ENCODE peak calls at places on chromosomes 7 and 10, in ten cellular contexts. Y is adipocyte, J is neuronal stem cell, G is adrenal gland, T is breast epithelium, L is prostate gland, S is hepatocyte, O is transverse colon, U is gastrocnemius medialis, B is upper lobe of right lung. M is an unnamed sample. For H3K36me3 and H3K27me3, the result is how much of the 10 kb centered on the place peaks cover.

GRCh38 chr7:98870071-98870651 is 347 bp upstream of the TMEM130 start:
- DNase-seq in Y (peak), J (peak), G (peak), T (no peak), L (no peak), S (peak), O (peak), U (no peak), B (peak), M (peak)

GRCh38 chr7:80225361-80225760 is 90.7 kb downstream of the GNAI1 start:
- DNase-seq in Y (peak), J (no peak), G (no peak), T (no peak), L (no peak), S (no peak), O (no peak), U (no peak), B (no peak), M (no peak)

GRCh38 chr10:75165684-75166622 is 44.6 kb upstream of the VDAC2 start:
- DNase-seq in Y (no peak), J (no peak), G (no peak), T (no peak), L (no peak), S (no peak), O (no peak), U (no peak), B (no peak), M (no peak)

GRCh38 chr10:117946525-117947070 is 100.1 kb downstream of the RAB11FIP2 start:
- DNase-seq in Y (no peak), J (no peak), G (no peak), T (no peak), L (no peak), S (no peak), O (no peak), U (no peak), B (no peak), M (peak)

GRCh38 chr10:133199992-133200611 is 29.9 kb upstream of the UTF1 start:
- DNase-seq in Y (no peak), J (no peak), G (no peak), T (no peak), L (no peak), S (no peak), O (no peak), U (no peak), B (no peak), M (no peak)

GRCh38 chr7:87318741-87319140 is 26.7 kb upstream of the CROT start:
- DNase-seq in Y (no peak), J (no peak), G (no peak), T (no peak), L (no peak), S (no peak), O (no peak), U (no peak), B (no peak), M (peak)

GRCh38 chr10:73814896-73815718 is 3.7 kb upstream of the NDST2 start:
- DNase-seq in Y (peak), J (no peak), G (peak), T (no peak), L (no peak), S (no peak), O (no peak), U (no peak), B (no peak), M (no peak)

GRCh38 chr7:107394831-107395230 is 75.0 kb upstream of the GPR22 start:
- DNase-seq in Y (peak), J (no peak), G (no peak), T (no peak), L (no peak), S (no peak), O (no peak), U (no peak), B (no peak), M (no peak)

GRCh38 chr7:71332226-71332625 is 200.3 kb downstream of the GALNT17 start:
- DNase-seq in Y (no peak), J (no peak), G (no peak), T (no peak), L (no peak), S (no peak), O (no peak), U (no peak), B (no peak), M (no peak)

GRCh38 chr7:155731375-155731774 is 80.9 kb downstream of the SHH start:
- DNase-seq in Y (no peak), J (no peak), G (no peak), T (no peak), L (no peak), S (peak), O (no peak), U (no peak), B (no peak), M (peak)

GRCh38 chr7:28685660-28686417 is 272.3 kb downstream of the TRIL start:
- DNase-seq in Y (peak), J (peak), G (peak), T (peak), L (peak), S (peak), O (peak), U (peak), B (peak), M (peak)

GRCh38 chr10:17206210-17206709 is 4.8 kb upstream of the TRDMT1 start:
- DNase-seq in Y (peak), J (no peak), G (no peak), T (no peak), L (no peak), S (no peak), O (no peak), U (no peak), B (no peak), M (peak)

GRCh38 chr10:22681783-22682183 is 32.6 kb downstream of the PIP4K2A start:
- DNase-seq in Y (peak), J (no peak), G (no peak), T (no peak), L (peak), S (peak), O (no peak), U (no peak), B (no peak), M (peak)

GRCh38 chr7:14936530-14936929 is 34.0 kb upstream of the DGKB start:
- DNase-seq in Y (no peak), J (no peak), G (no peak), T (no peak), L (no peak), S (peak), O (peak), U (no peak), B (no peak), M (peak)

GRCh38 chr10:83372646-83373045 is 766.7 kb upstream of the GHITM start:
- DNase-seq in Y (peak), J (no peak), G (no peak), T (no peak), L (no peak), S (no peak), O (no peak), U (no peak), B (no peak), M (no peak)

GRCh38 chr7:124912972-124913371 is 16.7 kb downstream of the POT1 start:
- DNase-seq in Y (no peak), J (no peak), G (no peak), T (no peak), L (no peak), S (no peak), O (no peak), U (no peak), B (no peak), M (no peak)

GRCh38 chr10:131354380-131354779 is 42.9 kb upstream of the TCERG1L start:
- DNase-seq in Y (peak), J (peak), G (no peak), T (no peak), L (no peak), S (peak), O (no peak), U (no peak), B (no peak), M (no peak)

GRCh38 chr7:21011153-21011552 is 224.5 kb upstream of the SP8 start:
- DNase-seq in Y (no peak), J (no peak), G (no peak), T (peak), L (no peak), S (peak), O (no peak), U (no peak), B (no peak), M (peak)

GRCh38 chr10:79375321-79376077 is 28.2 kb downstream of the PPIF start:
- DNase-seq in Y (peak), J (no peak), G (peak), T (peak), L (no peak), S (peak), O (no peak), U (no peak), B (no peak), M (peak)

GRCh38 chr7:30894866-30895408 is 16.7 kb upstream of the AQP1 start:
- DNase-seq in Y (no peak), J (no peak), G (no peak), T (no peak), L (no peak), S (no peak), O (no peak), U (no peak), B (no peak), M (no peak)

GRCh38 chr7:46930336-46930735 is 651.6 kb downstream of the TNS3 start:
- DNase-seq in Y (peak), J (no peak), G (peak), T (no peak), L (no peak), S (peak), O (no peak), U (peak), B (no peak), M (peak)

GRCh38 chr7:50141854-50142253 is 48.8 kb upstream of the ZPBP start:
- DNase-seq in Y (no peak), J (no peak), G (no peak), T (no peak), L (no peak), S (no peak), O (no peak), U (no peak), B (no peak), M (no peak)

GRCh38 chr7:118872568-118872967 is 648.1 kb downstream of the ANKRD7 start:
- DNase-seq in Y (no peak), J (no peak), G (no peak), T (no peak), L (peak), S (peak), O (no peak), U (no peak), B (no peak), M (peak)

GRCh38 chr7:83541187-83541960 is 107.6 kb downstream of the SEMA3E start:
- DNase-seq in Y (no peak), J (no peak), G (no peak), T (no peak), L (no peak), S (no peak), O (no peak), U (no peak), B (no peak), M (no peak)

GRCh38 chr7:7565018-7565680 is 1.5 kb upstream of the MIOS start:
- DNase-seq in Y (no peak), J (no peak), G (no peak), T (no peak), L (no peak), S (no peak), O (no peak), U (no peak), B (no peak), M (no peak)

DNA sequence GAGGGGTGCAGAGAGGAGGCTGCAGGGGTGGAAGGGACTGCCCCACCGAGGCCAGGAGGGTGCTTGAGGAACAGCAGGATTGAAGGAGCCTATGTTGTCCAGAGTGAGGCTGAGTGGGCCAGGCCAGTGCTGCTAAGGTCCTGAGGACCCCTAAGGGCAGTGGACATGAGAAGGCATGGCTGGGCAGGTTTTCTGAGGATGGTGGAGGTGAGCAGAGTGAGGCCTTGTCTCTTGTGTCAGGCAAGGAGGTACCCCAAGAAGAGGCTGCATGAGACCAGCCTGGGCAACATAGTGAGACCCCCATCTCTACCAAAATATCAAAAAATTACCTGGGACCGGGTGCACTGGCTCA is 5.2 kb downstream of the SH2B2 start:
- DNase-seq in Y (no peak), J (no peak), G (no peak), T (no peak), L (no peak), S (no peak), O (no peak), U (no peak), B (no peak), M (no peak)
- H3K36me3 ChIP-seq in Y (under half), J (under half), G (under half), T (under half), L (under half), S (under half), O (under half), U (under half), B (under half), M (under half)

GRCh38 chr7:23470290-23471089 is at the start of gene IGF2BP3:
- DNase-seq in Y (peak), J (peak), G (no peak), T (no peak), L (no peak), S (peak), O (peak), U (no peak), B (no peak), M (peak)
- H3K27me3 ChIP-seq in Y (under half), J (under half), G (half or more), T (under half), L (half or more), S (under half), O (half or more), U (half or more), B (half or more), M (half or more)

DNA sequence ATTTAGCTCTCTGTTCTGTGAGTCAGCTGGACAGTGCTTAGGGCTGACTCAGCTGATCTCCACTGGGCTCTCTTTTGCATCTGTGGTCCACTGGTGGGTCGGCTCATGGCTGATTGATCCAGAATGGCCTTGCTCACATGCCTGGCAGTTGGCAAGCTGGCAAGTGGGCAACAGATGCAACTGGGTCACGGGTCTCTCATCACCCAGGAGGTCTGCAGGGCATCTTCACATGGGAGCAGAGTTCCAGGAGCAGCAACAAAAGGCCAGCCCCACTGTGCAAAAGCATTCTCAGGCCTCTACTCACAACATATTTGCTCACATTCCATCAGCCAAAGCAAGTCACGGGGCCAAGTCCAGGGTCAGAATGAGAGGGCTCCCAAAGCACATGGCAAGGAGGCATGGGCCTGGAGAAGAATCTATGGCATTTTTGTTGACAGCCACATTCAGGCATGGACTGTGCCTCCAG is 98.8 kb downstream of the OAT start:
- DNase-seq in Y (peak), J (no peak), G (no peak), T (no peak), L (no peak), S (no peak), O (no peak), U (no peak), B (peak), M (no peak)
- H3K4me3 ChIP-seq in Y (no peak), J (no peak), G (no peak), T (no peak), L (no peak), S (no peak), O (no peak), U (no peak), B (no peak), M (no peak)

GRCh38 chr7:2654059-2654458 is 22.3 kb downstream of the TTYH3 start:
- DNase-seq in Y (no peak), J (no peak), G (no peak), T (no peak), L (no peak), S (no peak), O (no peak), U (no peak), B (no peak), M (no peak)

GRCh38 chr7:2651847-2652735 is 20.3 kb downstream of the TTYH3 start:
- DNase-seq in Y (no peak), J (no peak), G (no peak), T (no peak), L (no peak), S (no peak), O (no peak), U (no peak), B (no peak), M (no peak)

GRCh38 chr7:2651336-2651735 is 19.6 kb downstream of the TTYH3 start:
- DNase-seq in Y (no peak), J (no peak), G (no peak), T (no peak), L (no peak), S (no peak), O (no peak), U (no peak), B (no peak), M (no peak)

GRCh38 chr7:2650451-2650850 is 18.7 kb downstream of the TTYH3 start:
- DNase-seq in Y (no peak), J (no peak), G (no peak), T (no peak), L (no peak), S (no peak), O (no peak), U (no peak), B (no peak), M (no peak)

DNA sequence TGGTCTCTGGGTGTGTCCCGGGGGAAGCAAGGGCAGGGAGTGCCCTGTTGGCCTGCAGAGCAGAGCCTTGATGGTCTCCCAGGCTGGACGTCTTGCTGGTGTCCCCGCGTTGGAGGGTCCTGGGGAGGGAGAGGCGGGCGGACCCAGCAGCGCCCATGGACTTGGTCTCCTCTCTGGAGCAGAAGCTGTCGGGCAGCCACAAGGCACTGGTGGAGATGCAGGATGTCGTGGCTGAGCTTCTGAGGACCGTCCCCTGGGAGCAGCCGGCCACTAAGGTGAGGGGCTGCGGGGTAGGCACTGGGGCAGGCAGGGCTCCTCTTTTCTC is 20.9 kb downstream of the TTYH3 start:
- DNase-seq in Y (no peak), J (no peak), G (no peak), T (no peak), L (no peak), S (no peak), O (no peak), U (no peak), B (no peak), M (no peak)
- H3K36me3 ChIP-seq in Y (under half), J (half or more), G (under half), T (under half), L (under half), S (under half), O (under half), U (under half), B (under half), M (under half)

GRCh38 chr10:99534456-99534938 is 1.8 kb downstream of the NKX2-3 start:
- DNase-seq in Y (no peak), J (no peak), G (no peak), T (no peak), L (no peak), S (no peak), O (no peak), U (no peak), B (no peak), M (no peak)
- H3K27me3 ChIP-seq in Y (half or more), J (half or more), G (half or more), T (under half), L (half or more), S (half or more), O (half or more), U (half or more), B (half or more), M (half or more)

GRCh38 chr10:1044964-1045363 is 4.0 kb downstream of the IDI1 start:
- DNase-seq in Y (no peak), J (no peak), G (no peak), T (no peak), L (no peak), S (no peak), O (no peak), U (no peak), B (no peak), M (no peak)

GRCh38 chr10:1043532-1043995 is 5.4 kb downstream of the IDI1 start:
- DNase-seq in Y (no peak), J (no peak), G (peak), T (no peak), L (no peak), S (no peak), O (peak), U (no peak), B (no peak), M (no peak)

GRCh38 chr10:1044146-1044545 is 4.8 kb downstream of the IDI1 start:
- DNase-seq in Y (no peak), J (no peak), G (no peak), T (no peak), L (no peak), S (no peak), O (no peak), U (no peak), B (no peak), M (no peak)

GRCh38 chr10:1047937-1048336 is 982 bp downstream of the IDI1 start:
- DNase-seq in Y (peak), J (no peak), G (peak), T (no peak), L (no peak), S (no peak), O (peak), U (no peak), B (no peak), M (no peak)

GRCh38 chr10:1045415-1045814 is 3.5 kb downstream of the IDI1 start:
- DNase-seq in Y (no peak), J (no peak), G (no peak), T (no peak), L (no peak), S (no peak), O (no peak), U (no peak), B (no peak), M (no peak)
- H3K4me3 ChIP-seq in Y (peak), J (peak), G (no peak), T (no peak), L (no peak), S (no peak), O (no peak), U (no peak), B (no peak), M (no peak)

DNA sequence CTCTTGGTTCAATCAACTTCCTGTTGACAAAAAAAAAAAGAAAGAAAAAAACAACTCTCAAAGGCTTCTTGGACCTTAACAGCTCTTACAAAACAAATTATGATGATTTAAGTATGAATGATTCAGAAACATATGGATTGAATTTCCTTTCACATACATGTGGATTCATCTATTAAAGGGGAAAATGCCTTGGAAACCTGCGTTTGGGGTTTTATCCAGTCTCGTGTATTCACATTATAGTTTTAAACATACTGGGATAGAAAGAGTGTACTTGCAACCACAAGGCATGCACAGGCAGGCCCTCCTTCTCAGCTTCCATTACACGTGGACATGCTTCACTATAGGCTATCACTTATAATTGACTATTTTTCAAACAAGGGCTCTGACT is 286.7 kb downstream of the INHBA start:
- DNase-seq in Y (peak), J (no peak), G (no peak), T (no peak), L (no peak), S (no peak), O (no peak), U (no peak), B (no peak), M (peak)
- H3K36me3 ChIP-seq in Y (under half), J (under half), G (under half), T (under half), L (under half), S (under half), O (under half), U (under half), B (under half), M (under half)

DNA sequence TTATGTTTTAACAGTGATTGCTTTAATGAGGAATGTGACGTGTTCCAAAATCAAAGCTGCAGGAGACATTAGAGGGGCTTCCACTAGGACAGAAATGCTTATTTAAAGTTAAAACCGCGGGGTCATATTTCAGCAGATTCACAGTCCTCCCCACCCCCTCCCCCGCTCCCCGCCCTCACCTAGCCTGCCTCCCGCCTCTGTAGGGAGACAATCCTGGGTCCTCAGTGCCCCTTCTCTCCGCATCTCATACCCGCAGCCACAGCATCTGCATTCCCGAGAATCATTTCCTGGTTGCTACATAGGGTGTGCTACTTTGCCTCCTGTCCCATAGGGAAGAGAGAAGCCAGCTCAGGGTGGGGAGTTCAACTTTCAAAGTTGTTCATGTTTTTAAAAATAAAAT is 3.1 kb upstream of the DRGX start:
- DNase-seq in Y (no peak), J (no peak), G (no peak), T (no peak), L (no peak), S (no peak), O (no peak), U (no peak), B (no peak), M (no peak)
- H3K27me3 ChIP-seq in Y (half or more), J (under half), G (half or more), T (under half), L (under half), S (half or more), O (half or more), U (half or more), B (half or more), M (under half)

M was measured in bronchial epithelial cell.